ENCODE peak calls at places on chromosomes 4 and X, in five cellular contexts. G is IMR-90, Q is neuronal stem cell, W is H9, M is H1. N is an unnamed sample.

GRCh38 chr4:87068591-87069021 is 133.8 kb downstream of the AFF1 start:
- DNase-seq in G (no peak), Q (no peak), W (no peak), M (no peak), N (no peak)

GRCh38 chr4:148116264-148116663 is 325.9 kb downstream of the NR3C2 start:
- DNase-seq in G (peak), Q (no peak), W (no peak), M (no peak), N (no peak)

GRCh38 chrX:154123241-154124219 is 20.5 kb upstream of the OPN1LW start:
- DNase-seq in G (no peak), Q (no peak), W (no peak), M (no peak), N (no peak)

GRCh38 chr4:38488891-38489861 is 174.8 kb upstream of the KLF3 start:
- DNase-seq in G (no peak), Q (peak), W (peak), M (no peak), N (peak)

GRCh38 chr4:79297479-79297878 is 28.4 kb downstream of the NAA11 start:
- DNase-seq in G (no peak), Q (no peak), W (no peak), M (no peak), N (no peak)

GRCh38 chr4:89657931-89658700 is 178.8 kb downstream of the SNCA start:
- DNase-seq in G (peak), Q (no peak), W (no peak), M (no peak), N (peak)

GRCh38 chr4:140344111-140344510 is 29.3 kb upstream of the SCOC start:
- DNase-seq in G (no peak), Q (no peak), W (no peak), M (no peak), N (no peak)

GRCh38 chr4:137949746-137950145 is 292.4 kb downstream of the SLC7A11 start:
- DNase-seq in G (peak), Q (no peak), W (no peak), M (no peak), N (no peak)

GRCh38 chrX:53716328-53717088 is 30.0 kb upstream of the HUWE1 start:
- DNase-seq in G (peak), Q (no peak), W (no peak), M (no peak), N (no peak)

GRCh38 chrX:133297284-133297683 is 79.1 kb upstream of the TFDP3 start:
- DNase-seq in G (peak), Q (no peak), W (no peak), M (no peak), N (peak)

GRCh38 chr4:25792200-25792791 is 70.5 kb downstream of the SEL1L3 start:
- DNase-seq in G (no peak), Q (no peak), W (peak), M (no peak), N (no peak)

GRCh38 chr4:139085141-139085540 is 69.6 kb downstream of the NOCT start:
- DNase-seq in G (peak), Q (no peak), W (no peak), M (no peak), N (peak)

GRCh38 chr4:89398146-89398545 is 90.5 kb upstream of the GPRIN3 start:
- DNase-seq in G (no peak), Q (no peak), W (no peak), M (no peak), N (no peak)

GRCh38 chr4:72377491-72378194 is 191.4 kb downstream of the ADAMTS3 start:
- DNase-seq in G (peak), Q (no peak), W (no peak), M (no peak), N (no peak)

GRCh38 chr4:158195297-158195696 is 15.0 kb upstream of the TMEM144 start:
- DNase-seq in G (no peak), Q (no peak), W (no peak), M (no peak), N (no peak)

DNA sequence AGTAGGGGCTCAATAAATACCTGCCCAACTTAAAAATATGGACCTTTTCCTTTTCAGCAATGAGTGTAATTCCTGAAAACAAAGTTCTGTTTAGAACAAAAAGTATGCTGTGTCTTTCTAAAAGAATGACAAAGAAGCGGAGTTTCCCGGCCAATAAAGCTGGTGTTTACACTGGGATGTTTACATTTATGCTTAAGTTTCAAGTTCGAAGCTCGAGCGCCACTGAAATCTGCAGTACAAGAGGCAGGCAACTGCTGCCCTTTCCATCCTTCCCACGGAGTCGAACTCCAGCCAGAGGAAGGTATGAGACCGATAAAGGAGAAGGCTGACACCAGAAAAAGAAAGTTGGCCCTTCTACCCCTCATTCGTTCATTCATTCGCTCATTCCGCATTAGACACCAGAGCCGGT is 1.0 kb upstream of the HTATSF1 start:
- DNase-seq in G (no peak), Q (no peak), W (no peak), M (no peak), N (no peak)
- H2AFZ ChIP-seq in G (peak), Q (peak), W (no peak), M (peak), N (no peak)

GRCh38 chr4:112752510-112752909 is 115.6 kb downstream of the LARP7 start:
- DNase-seq in G (no peak), Q (no peak), W (no peak), M (no peak), N (no peak)
- H2BK15ac ChIP-seq in G (no peak), Q (no peak), W (no peak), M (no peak), N (no peak)

GRCh38 chr4:46994007-46994405 is 625 bp upstream of the GABRA4 start:
- DNase-seq in G (peak), Q (no peak), W (no peak), M (no peak), N (no peak)
- H2AFZ ChIP-seq in G (peak), Q (peak), W (no peak), M (peak), N (peak)

GRCh38 chr4:2866891-2867290 is 23.2 kb downstream of the ADD1 start:
- DNase-seq in G (peak), Q (no peak), W (no peak), M (no peak), N (peak)
- H2BK15ac ChIP-seq in G (no peak), Q (no peak), W (no peak), M (no peak), N (no peak)

DNA sequence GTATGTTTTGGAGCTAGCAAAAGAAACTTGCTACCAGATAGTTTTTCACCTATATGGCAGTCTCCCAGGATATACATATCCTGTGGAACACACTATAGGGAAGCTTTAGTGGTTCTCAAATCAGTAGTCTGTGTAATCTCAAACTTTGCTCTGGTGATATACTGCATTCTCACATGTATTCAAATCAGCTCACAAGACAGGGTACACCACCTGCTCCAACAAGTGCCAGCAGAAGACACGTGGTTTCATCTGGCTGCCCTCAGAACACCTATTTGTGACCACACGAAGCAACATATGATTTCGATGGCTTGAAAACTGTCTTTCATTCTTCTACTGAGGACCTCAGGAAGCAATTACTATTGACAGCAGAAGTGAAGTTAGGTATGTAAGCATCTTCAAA is 37.7 kb downstream of the BCLAF3 start:
- DNase-seq in G (no peak), Q (no peak), W (no peak), M (no peak), N (no peak)
- H2AFZ ChIP-seq in G (no peak), Q (no peak), W (no peak), M (no peak), N (no peak)

GRCh38 chr4:24001486-24001885 is 111.6 kb upstream of the PPARGC1A start:
- DNase-seq in G (no peak), Q (no peak), W (no peak), M (no peak), N (no peak)
- H2BK15ac ChIP-seq in G (no peak), Q (no peak), W (no peak), M (no peak), N (no peak)

GRCh38 chrX:261858-262390 is 19.3 kb upstream of the PLCXD1 start:
- DNase-seq in G (no peak), Q (no peak), W (no peak), M (no peak), N (peak)

GRCh38 chrX:258291-259040 is 22.7 kb upstream of the PLCXD1 start:
- DNase-seq in G (no peak), Q (no peak), W (no peak), M (no peak), N (no peak)

GRCh38 chrX:259692-260355 is 21.4 kb upstream of the PLCXD1 start:
- DNase-seq in G (no peak), Q (no peak), W (peak), M (no peak), N (no peak)

GRCh38 chrX:262391-262909 is 18.7 kb upstream of the PLCXD1 start:
- DNase-seq in G (no peak), Q (no peak), W (no peak), M (no peak), N (no peak)

DNA sequence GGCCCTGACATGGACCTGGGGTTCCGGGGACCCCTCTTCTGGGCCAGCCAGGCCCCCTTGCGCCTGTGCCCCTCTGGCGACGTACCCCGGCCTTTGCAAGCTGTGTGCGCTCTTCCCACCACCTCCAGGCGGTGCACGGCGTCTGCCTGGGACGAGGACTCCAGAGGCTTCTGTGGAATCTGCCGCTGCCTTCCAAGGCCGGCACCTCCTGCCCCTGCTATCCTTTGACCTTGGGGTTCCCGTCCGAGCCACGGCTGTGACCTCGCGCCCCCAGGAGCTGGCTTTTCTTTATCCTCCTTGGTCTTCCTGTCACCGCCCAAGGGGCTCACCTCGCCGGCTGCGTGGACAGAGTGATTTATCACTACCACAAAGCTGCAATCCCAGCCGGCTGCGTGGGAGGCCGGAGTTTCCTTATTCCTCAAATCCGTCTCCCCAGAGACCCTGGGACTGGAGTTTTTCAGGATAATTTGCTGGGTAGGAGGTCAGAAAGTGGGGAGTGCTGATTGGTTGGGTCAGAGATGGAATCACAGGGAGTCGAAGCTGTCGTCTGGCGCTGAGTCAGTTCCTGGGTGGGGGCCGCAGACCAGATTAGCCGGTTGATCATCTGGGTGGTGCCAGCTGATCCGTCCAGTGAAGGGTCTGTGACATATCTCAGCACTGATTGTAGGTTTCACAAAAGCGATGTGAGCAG is 19.9 kb upstream of the PLCXD1 start:
- DNase-seq in G (peak), Q (no peak), W (peak), M (no peak), N (peak)
- H2AFZ ChIP-seq in G (peak), Q (peak), W (no peak), M (no peak), N (no peak)

N was measured in mesenchymal stem cell.